ENCODE peak calls at places on chromosomes 13 and 19, in nine cellular contexts. O is SK-N-SH, G is OCI-LY7, V is GM23338, S is PC-3, K is neural progenitor cell, P is HCT116, M is hepatocyte, T is MM.1S. U is an unnamed sample.

GRCh38 chr13:75738841-75739240 is 102.7 kb downstream of the LMO7 start:
- DNase-seq in O (no peak), G (no peak), V (no peak), S (no peak), K (no peak), P (no peak), M (no peak), T (no peak), U (no peak)

GRCh38 chr19:52226652-52227051 is 36.8 kb downstream of the PPP2R1A start:
- DNase-seq in O (no peak), G (no peak), V (no peak), S (no peak), K (no peak), P (no peak), M (no peak), T (no peak), U (no peak)

GRCh38 chr19:48997972-48998371 is 4.3 kb downstream of the RUVBL2 start:
- DNase-seq in O (peak), G (peak), V (peak), S (peak), K (peak), P (peak), M (peak), T (peak), U (peak)

GRCh38 chr13:112174476-112175110 is 107.6 kb downstream of the SOX1 start:
- DNase-seq in O (no peak), G (no peak), V (no peak), S (no peak), K (no peak), P (no peak), M (no peak), T (peak), U (no peak)

GRCh38 chr13:101626925-101627555 is 174.6 kb downstream of the ITGBL1 start:
- DNase-seq in O (no peak), G (peak), V (no peak), S (peak), K (no peak), P (no peak), M (no peak), T (peak), U (peak)

GRCh38 chr19:5466814-5467291 is 11.6 kb downstream of the ZNRF4 start:
- DNase-seq in O (peak), G (no peak), V (no peak), S (no peak), K (no peak), P (no peak), M (peak), T (no peak), U (no peak)

GRCh38 chr13:24217601-24218281 is 57.2 kb downstream of the SPATA13 start:
- DNase-seq in O (no peak), G (peak), V (peak), S (peak), K (no peak), P (no peak), M (peak), T (peak), U (peak)

GRCh38 chr13:89393758-89394157 is 1722.6 kb downstream of the SLITRK5 start:
- DNase-seq in O (no peak), G (no peak), V (no peak), S (no peak), K (no peak), P (no peak), M (no peak), T (no peak), U (no peak)

GRCh38 chr13:64912141-64912540 is 2318.0 kb downstream of the PCDH9 start:
- DNase-seq in O (no peak), G (no peak), V (no peak), S (peak), K (no peak), P (no peak), M (no peak), T (no peak), U (peak)

GRCh38 chr19:44515031-44515430 is 14.4 kb downstream of the CEACAM20 start:
- DNase-seq in O (no peak), G (no peak), V (no peak), S (no peak), K (no peak), P (no peak), M (no peak), T (no peak), U (no peak)

GRCh38 chr19:43910884-43911283 is 24.2 kb downstream of the ZNF45 start:
- DNase-seq in O (no peak), G (no peak), V (no peak), S (no peak), K (no peak), P (no peak), M (no peak), T (no peak), U (no peak)

GRCh38 chr19:16078759-16079707 is 2.7 kb downstream of the TPM4 start:
- DNase-seq in O (peak), G (peak), V (peak), S (peak), K (peak), P (peak), M (peak), T (peak), U (peak)

GRCh38 chr13:113648218-113648615 is 9.8 kb downstream of the ATP4B start:
- DNase-seq in O (no peak), G (no peak), V (no peak), S (no peak), K (no peak), P (no peak), M (no peak), T (no peak), U (no peak)

GRCh38 chr13:32861304-32861703 is 154.9 kb upstream of the KL start:
- DNase-seq in O (no peak), G (no peak), V (no peak), S (no peak), K (no peak), P (no peak), M (no peak), T (no peak), U (no peak)

GRCh38 chr19:58416631-58417030 is 8.2 kb downstream of the ZNF584 start:
- DNase-seq in O (no peak), G (no peak), V (no peak), S (no peak), K (no peak), P (no peak), M (no peak), T (no peak), U (no peak)

GRCh38 chr19:11196406-11197287 is 698 bp downstream of the KANK2 start:
- DNase-seq in O (peak), G (peak), V (peak), S (peak), K (peak), P (no peak), M (peak), T (no peak), U (peak)

GRCh38 chr19:46180701-46181385 is 32.8 kb downstream of the IGFL2 start:
- DNase-seq in O (no peak), G (no peak), V (no peak), S (peak), K (no peak), P (peak), M (no peak), T (no peak), U (peak)

GRCh38 chr13:94268661-94269060 is 210.8 kb downstream of the DCT start:
- DNase-seq in O (no peak), G (no peak), V (no peak), S (peak), K (no peak), P (no peak), M (no peak), T (no peak), U (peak)

GRCh38 chr13:74168263-74168675 is 34.1 kb upstream of the KLF12 start:
- DNase-seq in O (no peak), G (no peak), V (no peak), S (no peak), K (no peak), P (no peak), M (peak), T (no peak), U (no peak)

GRCh38 chr13:77093735-77094134 is 66.8 kb upstream of the FBXL3 start:
- DNase-seq in O (no peak), G (no peak), V (no peak), S (no peak), K (no peak), P (no peak), M (no peak), T (no peak), U (no peak)

GRCh38 chr13:112733661-112734379 is 44.0 kb downstream of the ATP11A start:
- DNase-seq in O (peak), G (no peak), V (peak), S (no peak), K (peak), P (no peak), M (no peak), T (no peak), U (no peak)

GRCh38 chr13:111561091-111561778 is 240.8 kb downstream of the TEX29 start:
- DNase-seq in O (no peak), G (no peak), V (no peak), S (no peak), K (no peak), P (no peak), M (no peak), T (no peak), U (no peak)

GRCh38 chr19:35120898-35121297 is 5.3 kb downstream of the FXYD3 start:
- DNase-seq in O (no peak), G (no peak), V (no peak), S (peak), K (no peak), P (no peak), M (no peak), T (no peak), U (peak)

DNA sequence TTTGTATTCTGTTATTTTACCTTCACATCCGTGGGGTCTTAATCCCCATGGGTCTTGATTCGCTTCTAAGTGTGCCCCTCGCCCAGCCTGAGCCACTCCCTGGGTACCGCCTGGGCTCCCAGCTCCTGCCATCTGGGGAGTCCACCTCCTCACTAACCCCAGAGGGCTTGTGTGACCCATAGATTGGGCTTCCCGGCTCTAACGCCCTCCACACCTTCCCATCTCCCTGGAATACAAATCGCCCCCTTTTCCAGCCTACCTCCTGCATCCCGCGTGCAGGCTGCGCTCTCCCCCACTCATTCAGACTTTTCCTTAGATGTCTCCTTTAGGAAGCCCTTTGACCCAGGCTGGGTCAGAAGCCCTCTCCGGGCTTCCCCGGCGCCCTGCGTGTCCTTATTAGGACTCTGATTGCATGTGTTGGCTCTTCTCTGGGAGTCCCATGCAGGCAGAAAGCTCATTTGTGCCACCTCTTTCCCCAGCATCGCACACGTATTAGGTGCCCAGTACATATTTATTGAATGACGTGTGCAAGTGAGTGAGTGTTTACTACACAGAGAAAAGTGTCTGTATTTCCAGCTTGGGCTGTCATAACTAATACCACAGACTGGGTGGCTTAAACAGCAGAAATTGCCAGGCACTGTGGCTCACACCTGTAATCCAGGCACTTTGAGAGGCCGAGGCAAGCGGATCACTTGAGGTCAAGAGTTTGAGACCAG is 757 bp downstream of the CCDC124 start:
- DNase-seq in O (no peak), G (no peak), V (peak), S (peak), K (no peak), P (no peak), M (peak), T (no peak), U (peak)
- TF ChIP-seq EZH2phosphoT487 in O (no peak), G (no peak), V (no peak), S (no peak), K (no peak), P (no peak), M (no peak), T (no peak), U (no peak)

GRCh38 chr19:41353466-41354342 is at the start of gene TGFB1:
- DNase-seq in O (peak), G (peak), V (peak), S (peak), K (peak), P (peak), M (peak), T (peak), U (peak)
- TF ChIP-seq EZH2phosphoT487 in O (no peak), G (no peak), V (no peak), S (no peak), K (no peak), P (no peak), M (no peak), T (no peak), U (no peak)

DNA sequence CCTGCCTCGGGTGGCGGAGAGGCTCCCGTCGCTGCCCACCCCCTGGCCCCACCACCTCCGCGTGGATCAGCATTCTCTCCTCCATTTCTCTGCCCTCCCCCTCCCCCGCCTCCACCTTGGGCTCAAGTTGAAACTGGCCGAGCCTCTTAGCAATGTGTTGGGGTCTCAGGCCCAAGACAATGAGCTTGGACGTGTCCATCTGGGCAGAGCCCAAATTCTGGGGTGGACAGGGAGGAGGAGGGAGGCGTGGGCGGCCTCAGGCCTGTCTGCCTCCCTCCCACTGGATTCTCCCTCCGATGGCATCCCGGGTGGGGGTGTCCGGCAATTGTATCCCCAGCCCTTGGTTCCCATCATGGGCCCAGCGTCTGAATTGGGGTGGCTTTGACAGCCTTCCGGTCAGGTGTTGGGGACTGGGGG is 1.2 kb downstream of the CELF5 start:
- DNase-seq in O (peak), G (no peak), V (peak), S (no peak), K (no peak), P (no peak), M (no peak), T (no peak), U (no peak)
- TF ChIP-seq EZH2phosphoT487 in O (no peak), G (no peak), V (no peak), S (no peak), K (no peak), P (no peak), M (no peak), T (no peak), U (no peak)

DNA sequence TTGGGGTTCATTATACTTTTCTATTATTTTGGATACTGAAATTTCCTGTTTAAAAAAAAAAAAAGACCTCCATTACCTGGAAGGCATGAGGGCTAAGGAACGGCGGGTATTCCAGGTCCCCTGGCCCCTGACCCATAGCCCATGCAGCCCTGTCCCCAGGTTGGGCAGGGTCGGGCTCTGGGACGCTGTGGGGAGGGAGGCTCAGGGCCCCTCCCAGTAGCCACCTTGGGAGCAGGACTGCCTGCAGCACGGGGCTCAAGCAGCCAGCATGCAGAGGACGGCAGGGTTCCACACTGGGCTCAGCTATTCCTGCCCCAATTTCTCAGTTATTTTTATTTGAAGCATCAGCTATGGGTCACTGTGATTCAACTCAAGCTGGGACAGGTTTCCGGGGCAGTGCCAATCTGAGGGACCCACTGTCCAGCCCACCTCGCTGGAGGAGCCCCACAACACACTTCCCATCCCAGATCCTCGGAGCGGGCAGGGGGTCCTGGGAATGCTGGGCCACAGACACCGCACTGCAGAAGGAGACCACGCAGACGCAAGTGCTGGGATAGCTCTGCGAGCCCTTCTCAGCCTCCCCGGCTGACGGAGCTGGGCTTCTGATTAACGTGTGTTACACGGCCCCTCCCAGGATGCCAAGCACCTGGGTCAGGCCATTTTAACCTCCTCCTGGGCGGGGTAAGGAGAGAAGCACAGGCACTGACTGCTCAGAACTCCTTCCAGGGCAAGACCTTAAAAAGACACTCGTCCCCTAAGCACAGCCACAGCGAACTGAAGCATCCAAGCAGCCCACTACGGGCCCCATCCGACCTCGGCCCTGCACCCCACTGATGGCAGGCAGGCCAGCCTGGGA is 60.1 kb downstream of the PEPD start:
- DNase-seq in O (no peak), G (no peak), V (no peak), S (no peak), K (no peak), P (no peak), M (no peak), T (no peak), U (no peak)
- TF ChIP-seq EZH2phosphoT487 in O (no peak), G (no peak), V (no peak), S (no peak), K (no peak), P (no peak), M (no peak), T (no peak), U (no peak)

U was measured in GM23248.